ENCODE peak calls at places on chromosome 4, in five cellular contexts. P, F, W, V and B are unnamed samples.

GRCh38 chr4:138734746-138735145 is 280.8 kb upstream of the NOCT start:
- DNase-seq in P (no peak), F (no peak), W (no peak), V (no peak), B (no peak)

GRCh38 chr4:17033256-17034245 is 135.1 kb upstream of the LDB2 start:
- DNase-seq in P (no peak), F (no peak), W (no peak), V (no peak), B (no peak)

GRCh38 chr4:112523764-112524505 is 8.0 kb upstream of the NEUROG2 start:
- DNase-seq in P (no peak), F (peak), W (no peak), V (peak), B (no peak)

GRCh38 chr4:159447296-159447695 is 344.4 kb downstream of the RAPGEF2 start:
- DNase-seq in P (no peak), F (no peak), W (no peak), V (no peak), B (no peak)

GRCh38 chr4:102518703-102519131 is 17.6 kb downstream of the NFKB1 start:
- DNase-seq in P (no peak), F (no peak), W (no peak), V (no peak), B (no peak)

GRCh38 chr4:24137963-24138601 is 248.2 kb upstream of the PPARGC1A start:
- DNase-seq in P (no peak), F (no peak), W (no peak), V (no peak), B (no peak)

GRCh38 chr4:142614621-142615323 is 231.3 kb downstream of the INPP4B start:
- DNase-seq in P (no peak), F (no peak), W (peak), V (no peak), B (no peak)

GRCh38 chr4:61428950-61429349 is 228.8 kb downstream of the ADGRL3 start:
- DNase-seq in P (no peak), F (no peak), W (no peak), V (no peak), B (no peak)

GRCh38 chr4:7944568-7945220 is 5.0 kb upstream of the AFAP1 start:
- DNase-seq in P (no peak), F (no peak), W (peak), V (no peak), B (no peak)

GRCh38 chr4:39166177-39166576 is 16.2 kb upstream of the WDR19 start:
- DNase-seq in P (no peak), F (no peak), W (no peak), V (no peak), B (no peak)

GRCh38 chr4:101345596-101346311 is 1.6 kb downstream of the PPP3CA start:
- DNase-seq in P (no peak), F (peak), W (peak), V (peak), B (peak)

GRCh38 chr4:141192564-141192963 is 28.1 kb upstream of the ZNF330 start:
- DNase-seq in P (no peak), F (no peak), W (no peak), V (no peak), B (no peak)

GRCh38 chr4:75429208-75429607 is 85.0 kb downstream of the RCHY1 start:
- DNase-seq in P (no peak), F (no peak), W (no peak), V (peak), B (no peak)

GRCh38 chr4:122341906-122342305 is 36.9 kb upstream of the ADAD1 start:
- DNase-seq in P (no peak), F (no peak), W (peak), V (no peak), B (no peak)

GRCh38 chr4:20137176-20137575 is 114.5 kb upstream of the SLIT2 start:
- DNase-seq in P (no peak), F (no peak), W (peak), V (no peak), B (no peak)

GRCh38 chr4:138115053-138115452 is 127.1 kb downstream of the SLC7A11 start:
- DNase-seq in P (no peak), F (no peak), W (no peak), V (no peak), B (no peak)

GRCh38 chr4:111323916-111324315 is 701.0 kb upstream of the PITX2 start:
- DNase-seq in P (no peak), F (no peak), W (no peak), V (no peak), B (no peak)

GRCh38 chr4:80184053-80184790 is 13.1 kb upstream of the PRDM8 start:
- DNase-seq in P (peak), F (peak), W (peak), V (peak), B (peak)

GRCh38 chr4:153603258-153603657 is 80.8 kb upstream of the TLR2 start:
- DNase-seq in P (no peak), F (no peak), W (no peak), V (no peak), B (no peak)

GRCh38 chr4:182137343-182137742 is 105.9 kb upstream of the TENM3 start:
- DNase-seq in P (no peak), F (no peak), W (no peak), V (no peak), B (no peak)

GRCh38 chr4:3449574-3450534 is 8.1 kb downstream of the HGFAC start:
- DNase-seq in P (no peak), F (no peak), W (no peak), V (no peak), B (no peak)

GRCh38 chr4:76616526-76616925 is 181.5 kb downstream of the SHROOM3 start:
- DNase-seq in P (no peak), F (no peak), W (no peak), V (no peak), B (no peak)

GRCh38 chr4:16722386-16722785 is 176.1 kb downstream of the LDB2 start:
- DNase-seq in P (no peak), F (no peak), W (peak), V (no peak), B (no peak)

GRCh38 chr4:27819261-27819660 is 958.6 kb downstream of the STIM2 start:
- DNase-seq in P (no peak), F (no peak), W (no peak), V (no peak), B (no peak)

GRCh38 chr4:140374130-140374477 is 658 bp downstream of the SCOC start:
- DNase-seq in P (no peak), F (no peak), W (no peak), V (no peak), B (no peak)

GRCh38 chr4:107682306-107682705 is 37.7 kb downstream of the PAPSS1 start:
- DNase-seq in P (no peak), F (no peak), W (no peak), V (no peak), B (no peak)

GRCh38 chr4:91325495-91325894 is 978.3 kb upstream of the GRID2 start:
- DNase-seq in P (no peak), F (no peak), W (no peak), V (no peak), B (no peak)

GRCh38 chr4:88630756-88631155 is 38.5 kb downstream of the HERC3 start:
- DNase-seq in P (no peak), F (no peak), W (peak), V (no peak), B (no peak)

GRCh38 chr4:95839891-95840290 is at the start of gene PDHA2:
- DNase-seq in P (no peak), F (peak), W (no peak), V (no peak), B (no peak)

GRCh38 chr4:139532951-139533350 is 23.1 kb downstream of the SETD7 start:
- DNase-seq in P (no peak), F (no peak), W (no peak), V (no peak), B (no peak)

GRCh38 chr4:141912831-141913230 is 276.4 kb downstream of the IL15 start:
- DNase-seq in P (no peak), F (no peak), W (no peak), V (no peak), B (no peak)

GRCh38 chr4:5707366-5708133 is 809 bp downstream of the EVC2 start:
- DNase-seq in P (no peak), F (no peak), W (no peak), V (peak), B (no peak)

GRCh38 chr4:165312506-165312905 is 15.0 kb upstream of the MSMO1 start:
- DNase-seq in P (no peak), F (no peak), W (peak), V (no peak), B (no peak)

GRCh38 chr4:132646186-132646585 is 502.9 kb upstream of the PCDH10 start:
- DNase-seq in P (no peak), F (no peak), W (peak), V (no peak), B (no peak)

GRCh38 chr4:88195666-88196365 is 37.4 kb upstream of the ABCG2 start:
- DNase-seq in P (no peak), F (no peak), W (no peak), V (no peak), B (no peak)

GRCh38 chr4:118814901-118815300 is 21.0 kb downstream of the SEC24D start:
- DNase-seq in P (no peak), F (no peak), W (no peak), V (no peak), B (no peak)

GRCh38 chr4:8353912-8354453 is 84.4 kb downstream of the HTRA3 start:
- DNase-seq in P (peak), F (no peak), W (no peak), V (no peak), B (peak)

DNA sequence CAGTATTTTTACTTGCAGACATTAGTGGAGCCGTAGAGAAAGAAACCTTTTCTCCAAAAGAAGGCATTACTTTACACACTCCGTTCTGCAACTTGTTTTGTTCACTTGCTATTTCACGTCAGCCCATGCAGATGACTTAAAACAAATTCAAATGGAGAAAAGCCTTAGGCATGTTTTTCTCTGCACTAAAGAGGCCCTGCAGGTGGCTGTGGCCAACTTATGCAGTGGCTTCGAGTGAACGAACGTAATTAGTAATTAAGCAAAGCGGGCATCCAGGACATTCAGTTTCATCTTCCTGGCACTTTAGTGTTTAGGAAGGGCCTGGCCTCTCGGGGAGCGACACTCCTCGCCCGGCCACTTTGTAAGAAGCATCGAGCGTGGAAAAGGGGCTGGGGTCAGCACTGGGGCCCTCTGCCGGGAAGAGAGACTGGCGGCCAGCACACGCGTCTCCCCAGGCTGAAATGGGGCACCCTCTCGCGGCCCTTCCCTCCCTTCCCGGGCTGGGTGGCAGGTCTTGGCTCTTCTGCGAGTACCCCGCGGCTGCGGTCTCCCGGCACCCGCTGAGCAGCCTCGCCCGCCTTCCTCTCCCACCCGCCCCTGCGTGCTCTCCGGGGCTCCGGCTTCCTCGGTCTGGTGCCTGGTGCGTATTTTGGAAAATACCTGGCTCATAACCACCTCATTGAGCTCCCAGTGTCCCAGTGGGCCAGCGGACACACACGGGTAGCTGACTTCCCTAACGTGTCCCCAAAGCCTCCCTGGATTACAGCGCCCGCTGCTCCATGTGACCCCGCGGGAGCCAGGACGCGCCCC is 706 bp upstream of the CYP4V2 start:
- DNase-seq in P (no peak), F (no peak), W (no peak), V (no peak), B (no peak)
- TF ChIP-seq CTCF in P (peak), F (no peak), W (peak), V (peak), B (peak)

GRCh38 chr4:108884596-108884995 is 121.7 kb upstream of the ETNPPL start:
- DNase-seq in P (no peak), F (no peak), W (no peak), V (no peak), B (no peak)

GRCh38 chr4:108885211-108885610 is 122.4 kb upstream of the ETNPPL start:
- DNase-seq in P (no peak), F (no peak), W (peak), V (no peak), B (no peak)

GRCh38 chr4:108889696-108890475 is 127.0 kb upstream of the ETNPPL start:
- DNase-seq in P (no peak), F (no peak), W (no peak), V (no peak), B (no peak)

GRCh38 chr4:108890491-108890890 is 127.6 kb upstream of the ETNPPL start:
- DNase-seq in P (no peak), F (no peak), W (no peak), V (no peak), B (no peak)

DNA sequence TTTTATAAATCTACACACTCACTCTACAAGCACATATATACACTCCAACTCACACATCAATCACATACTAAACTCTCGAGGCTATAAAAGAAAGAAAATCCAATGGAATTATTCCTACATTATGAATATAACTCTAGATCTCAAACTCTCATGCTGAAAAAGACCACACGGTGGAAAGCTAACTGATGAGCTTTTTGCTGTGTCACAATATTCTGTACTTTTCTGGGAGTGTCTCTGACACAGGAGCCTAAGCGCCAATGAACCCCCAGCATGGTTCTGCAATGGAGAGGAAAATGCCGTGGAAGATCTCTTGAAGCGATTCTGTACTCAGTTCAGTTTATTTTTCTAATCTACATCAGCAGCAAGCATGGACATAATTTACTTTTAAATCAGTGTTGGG is 124.2 kb upstream of the ETNPPL start:
- DNase-seq in P (no peak), F (no peak), W (no peak), V (no peak), B (no peak)
- TF ChIP-seq CTCF in P (no peak), F (no peak), W (no peak), V (no peak), B (no peak)

GRCh38 chr4:37793562-37793961 is 32.9 kb upstream of the PGM2 start:
- DNase-seq in P (no peak), F (no peak), W (peak), V (no peak), B (no peak)
- TF ChIP-seq CTCF in P (peak), F (peak), W (peak), V (peak), B (peak)

GRCh38 chr4:104457308-104457981 is 37.2 kb downstream of the CXXC4 start:
- DNase-seq in P (no peak), F (no peak), W (no peak), V (no peak), B (no peak)
- TF ChIP-seq CTCF in P (no peak), F (no peak), W (no peak), V (no peak), B (no peak)

GRCh38 chr4:42237451-42237850 is 85.0 kb upstream of the BEND4 start:
- DNase-seq in P (no peak), F (no peak), W (no peak), V (no peak), B (no peak)

GRCh38 chr4:42237010-42237409 is 84.6 kb upstream of the BEND4 start:
- DNase-seq in P (no peak), F (no peak), W (no peak), V (no peak), B (no peak)

GRCh38 chr4:42234817-42235216 is 82.4 kb upstream of the BEND4 start:
- DNase-seq in P (no peak), F (no peak), W (no peak), V (no peak), B (no peak)
- TF ChIP-seq CTCF in P (no peak), F (no peak), W (no peak), V (no peak), B (no peak)

GRCh38 chr4:1167244-1167949 is 5.0 kb downstream of the SPON2 start:
- DNase-seq in P (no peak), F (peak), W (peak), V (peak), B (peak)
- TF ChIP-seq CTCF in P (peak), F (peak), W (peak), V (peak), B (peak)

DNA sequence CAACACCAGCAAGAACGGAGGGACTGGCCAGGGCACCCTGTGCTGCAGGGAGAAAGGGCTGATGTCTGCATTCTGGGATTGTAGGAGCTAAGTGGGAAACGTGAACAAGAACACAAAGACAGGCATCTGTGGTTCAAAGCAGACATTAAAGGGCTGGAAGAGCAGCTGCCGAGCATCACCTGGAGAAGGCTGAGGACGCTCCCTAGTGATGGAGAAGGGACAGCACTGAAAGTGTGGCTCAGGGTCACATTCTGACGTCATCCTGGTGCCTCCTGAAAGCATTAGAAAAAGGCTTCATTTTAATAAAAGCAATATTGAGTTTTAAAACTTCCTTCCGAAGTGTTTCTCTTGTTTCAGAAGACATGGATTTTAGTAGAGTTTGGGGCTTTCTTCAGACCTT is 62.3 kb downstream of the CLDN22 start:
- DNase-seq in P (no peak), F (no peak), W (no peak), V (no peak), B (no peak)
- TF ChIP-seq CTCF in P (no peak), F (no peak), W (no peak), V (no peak), B (no peak)

GRCh38 chr4:45293335-45293734 is 567.0 kb upstream of the GNPDA2 start:
- DNase-seq in P (peak), F (no peak), W (no peak), V (no peak), B (no peak)
- TF ChIP-seq CTCF in P (no peak), F (no peak), W (no peak), V (no peak), B (no peak)

DNA sequence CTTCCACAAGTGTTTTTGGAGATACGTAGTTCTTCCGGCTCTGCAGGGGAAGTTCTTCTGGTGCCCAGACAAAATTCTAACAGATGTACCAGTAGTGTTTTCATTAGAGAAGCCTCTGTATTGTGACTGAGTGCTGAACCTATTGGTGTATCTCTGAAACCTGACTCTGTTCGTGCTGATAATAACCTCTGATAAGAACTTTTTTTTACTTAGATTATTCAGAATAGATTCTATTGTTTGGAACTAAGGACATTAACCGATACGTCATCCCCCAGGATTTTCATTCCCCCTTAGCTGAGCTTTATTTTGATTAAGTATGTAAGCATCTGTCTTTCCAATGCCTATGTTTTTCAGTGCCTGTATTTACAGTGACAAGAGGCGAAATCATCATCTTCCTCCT is 362.9 kb downstream of the PDGFC start:
- DNase-seq in P (no peak), F (no peak), W (no peak), V (no peak), B (no peak)
- TF ChIP-seq CTCF in P (no peak), F (no peak), W (no peak), V (no peak), B (no peak)